ENCODE peak calls at places on chromosomes 1 and 21, in four cellular contexts. One of them, this sample, is unnamed.

GRCh38 chr1:109065137-109065536 is 10.7 kb downstream of the TAF13 start:
- DNase-seq in MCF 10A: no peak
- DNase-seq in ACHN: no peak
- DNase-seq in activated T-helper 1 cell treated with anti-CD3 and anti-CD28 coated beads, Interleukin-12 subunit alpha, Interleukin-12 subunit beta, Interleukin-2, Interleukin-4 antibody, amounts not matched to agents 30 ng/mL and 10 ng/mL and 1 ng/mL, durations not matched to agents 14 hours and 24 hours and 36 hours: no peak
- DNase-seq in this sample: no peak

GRCh38 chr1:14738235-14738634 is 139.8 kb downstream of the KAZN start:
- DNase-seq in MCF 10A: peak
- DNase-seq in ACHN: no peak
- DNase-seq in activated T-helper 1 cell treated with anti-CD3 and anti-CD28 coated beads, Interleukin-12 subunit alpha, Interleukin-12 subunit beta, Interleukin-2, Interleukin-4 antibody, amounts not matched to agents 30 ng/mL and 10 ng/mL and 1 ng/mL, durations not matched to agents 14 hours and 24 hours and 36 hours: no peak
- DNase-seq in this sample: peak

GRCh38 chr1:201593200-201593828 is 54.4 kb downstream of the NAV1 start:
- DNase-seq in MCF 10A: peak
- DNase-seq in ACHN: no peak
- DNase-seq in activated T-helper 1 cell treated with anti-CD3 and anti-CD28 coated beads, Interleukin-12 subunit alpha, Interleukin-12 subunit beta, Interleukin-2, Interleukin-4 antibody, amounts not matched to agents 30 ng/mL and 10 ng/mL and 1 ng/mL, durations not matched to agents 14 hours and 24 hours and 36 hours: no peak
- DNase-seq in this sample: peak

GRCh38 chr1:225763815-225764548 is 13.6 kb upstream of the SRP9 start:
- DNase-seq in MCF 10A: peak
- DNase-seq in ACHN: no peak
- DNase-seq in activated T-helper 1 cell treated with anti-CD3 and anti-CD28 coated beads, Interleukin-12 subunit alpha, Interleukin-12 subunit beta, Interleukin-2, Interleukin-4 antibody, amounts not matched to agents 30 ng/mL and 10 ng/mL and 1 ng/mL, durations not matched to agents 14 hours and 24 hours and 36 hours: no peak
- DNase-seq in this sample: no peak

GRCh38 chr21:35824136-35824535 is 236.2 kb downstream of the SETD4 start:
- DNase-seq in MCF 10A: no peak
- DNase-seq in ACHN: no peak
- DNase-seq in activated T-helper 1 cell treated with anti-CD3 and anti-CD28 coated beads, Interleukin-12 subunit alpha, Interleukin-12 subunit beta, Interleukin-2, Interleukin-4 antibody, amounts not matched to agents 30 ng/mL and 10 ng/mL and 1 ng/mL, durations not matched to agents 14 hours and 24 hours and 36 hours: no peak
- DNase-seq in this sample: no peak

GRCh38 chr1:19623523-19623922 is 20.6 kb upstream of the NBL1 start:
- DNase-seq in MCF 10A: no peak
- DNase-seq in ACHN: no peak
- DNase-seq in activated T-helper 1 cell treated with anti-CD3 and anti-CD28 coated beads, Interleukin-12 subunit alpha, Interleukin-12 subunit beta, Interleukin-2, Interleukin-4 antibody, amounts not matched to agents 30 ng/mL and 10 ng/mL and 1 ng/mL, durations not matched to agents 14 hours and 24 hours and 36 hours: no peak
- DNase-seq in this sample: no peak

GRCh38 chr1:183234660-183235476 is 48.8 kb downstream of the LAMC2 start:
- DNase-seq in MCF 10A: peak
- DNase-seq in ACHN: peak
- DNase-seq in activated T-helper 1 cell treated with anti-CD3 and anti-CD28 coated beads, Interleukin-12 subunit alpha, Interleukin-12 subunit beta, Interleukin-2, Interleukin-4 antibody, amounts not matched to agents 30 ng/mL and 10 ng/mL and 1 ng/mL, durations not matched to agents 14 hours and 24 hours and 36 hours: no peak
- DNase-seq in this sample: peak

GRCh38 chr1:235018161-235018560 is 110.5 kb downstream of the TOMM20 start:
- DNase-seq in MCF 10A: peak
- DNase-seq in ACHN: peak
- DNase-seq in activated T-helper 1 cell treated with anti-CD3 and anti-CD28 coated beads, Interleukin-12 subunit alpha, Interleukin-12 subunit beta, Interleukin-2, Interleukin-4 antibody, amounts not matched to agents 30 ng/mL and 10 ng/mL and 1 ng/mL, durations not matched to agents 14 hours and 24 hours and 36 hours: no peak
- DNase-seq in this sample: peak

GRCh38 chr1:164767257-164768044 is 208.5 kb downstream of the PBX1 start:
- DNase-seq in MCF 10A: peak
- DNase-seq in ACHN: peak
- DNase-seq in activated T-helper 1 cell treated with anti-CD3 and anti-CD28 coated beads, Interleukin-12 subunit alpha, Interleukin-12 subunit beta, Interleukin-2, Interleukin-4 antibody, amounts not matched to agents 30 ng/mL and 10 ng/mL and 1 ng/mL, durations not matched to agents 14 hours and 24 hours and 36 hours: no peak
- DNase-seq in this sample: peak

GRCh38 chr1:226820935-226821718 is 49.3 kb upstream of the PSEN2 start:
- DNase-seq in MCF 10A: peak
- DNase-seq in ACHN: peak
- DNase-seq in activated T-helper 1 cell treated with anti-CD3 and anti-CD28 coated beads, Interleukin-12 subunit alpha, Interleukin-12 subunit beta, Interleukin-2, Interleukin-4 antibody, amounts not matched to agents 30 ng/mL and 10 ng/mL and 1 ng/mL, durations not matched to agents 14 hours and 24 hours and 36 hours: no peak
- DNase-seq in this sample: peak

GRCh38 chr1:162926906-162927305 is 65.9 kb upstream of the CCDC190 start:
- DNase-seq in MCF 10A: no peak
- DNase-seq in ACHN: no peak
- DNase-seq in activated T-helper 1 cell treated with anti-CD3 and anti-CD28 coated beads, Interleukin-12 subunit alpha, Interleukin-12 subunit beta, Interleukin-2, Interleukin-4 antibody, amounts not matched to agents 30 ng/mL and 10 ng/mL and 1 ng/mL, durations not matched to agents 14 hours and 24 hours and 36 hours: no peak
- DNase-seq in this sample: no peak

GRCh38 chr21:38679531-38679930 is 126.2 kb upstream of the ETS2 start:
- DNase-seq in MCF 10A: peak
- DNase-seq in ACHN: peak
- DNase-seq in activated T-helper 1 cell treated with anti-CD3 and anti-CD28 coated beads, Interleukin-12 subunit alpha, Interleukin-12 subunit beta, Interleukin-2, Interleukin-4 antibody, amounts not matched to agents 30 ng/mL and 10 ng/mL and 1 ng/mL, durations not matched to agents 14 hours and 24 hours and 36 hours: no peak
- DNase-seq in this sample: peak

GRCh38 chr1:104765115-104765514 is 1015.4 kb downstream of the AMY1C start:
- DNase-seq in MCF 10A: peak
- DNase-seq in ACHN: no peak
- DNase-seq in activated T-helper 1 cell treated with anti-CD3 and anti-CD28 coated beads, Interleukin-12 subunit alpha, Interleukin-12 subunit beta, Interleukin-2, Interleukin-4 antibody, amounts not matched to agents 30 ng/mL and 10 ng/mL and 1 ng/mL, durations not matched to agents 14 hours and 24 hours and 36 hours: no peak
- DNase-seq in this sample: no peak

GRCh38 chr1:59332983-59333382 is 36.1 kb downstream of the FGGY start:
- DNase-seq in MCF 10A: peak
- DNase-seq in ACHN: no peak
- DNase-seq in activated T-helper 1 cell treated with anti-CD3 and anti-CD28 coated beads, Interleukin-12 subunit alpha, Interleukin-12 subunit beta, Interleukin-2, Interleukin-4 antibody, amounts not matched to agents 30 ng/mL and 10 ng/mL and 1 ng/mL, durations not matched to agents 14 hours and 24 hours and 36 hours: peak
- DNase-seq in this sample: peak

GRCh38 chr1:153534933-153535663 is 693 bp downstream of the S100A6 start:
- DNase-seq in MCF 10A: peak
- DNase-seq in ACHN: peak
- DNase-seq in activated T-helper 1 cell treated with anti-CD3 and anti-CD28 coated beads, Interleukin-12 subunit alpha, Interleukin-12 subunit beta, Interleukin-2, Interleukin-4 antibody, amounts not matched to agents 30 ng/mL and 10 ng/mL and 1 ng/mL, durations not matched to agents 14 hours and 24 hours and 36 hours: no peak
- DNase-seq in this sample: no peak

GRCh38 chr1:109391161-109391556 is 6.6 kb downstream of the SORT1 start:
- DNase-seq in MCF 10A: peak
- DNase-seq in ACHN: no peak
- DNase-seq in activated T-helper 1 cell treated with anti-CD3 and anti-CD28 coated beads, Interleukin-12 subunit alpha, Interleukin-12 subunit beta, Interleukin-2, Interleukin-4 antibody, amounts not matched to agents 30 ng/mL and 10 ng/mL and 1 ng/mL, durations not matched to agents 14 hours and 24 hours and 36 hours: no peak
- DNase-seq in this sample: no peak

GRCh38 chr1:20730690-20731056 is 1.8 kb downstream of the SH2D5 start:
- DNase-seq in MCF 10A: no peak
- DNase-seq in ACHN: no peak
- DNase-seq in activated T-helper 1 cell treated with anti-CD3 and anti-CD28 coated beads, Interleukin-12 subunit alpha, Interleukin-12 subunit beta, Interleukin-2, Interleukin-4 antibody, amounts not matched to agents 30 ng/mL and 10 ng/mL and 1 ng/mL, durations not matched to agents 14 hours and 24 hours and 36 hours: no peak
- DNase-seq in this sample: no peak

GRCh38 chr1:1759456-1760344 is 18.6 kb downstream of the NADK start:
- DNase-seq in MCF 10A: no peak
- DNase-seq in ACHN: no peak
- DNase-seq in activated T-helper 1 cell treated with anti-CD3 and anti-CD28 coated beads, Interleukin-12 subunit alpha, Interleukin-12 subunit beta, Interleukin-2, Interleukin-4 antibody, amounts not matched to agents 30 ng/mL and 10 ng/mL and 1 ng/mL, durations not matched to agents 14 hours and 24 hours and 36 hours: no peak
- DNase-seq in this sample: no peak

GRCh38 chr1:226201029-226201593 is 14.6 kb upstream of the ACBD3 start:
- DNase-seq in MCF 10A: peak
- DNase-seq in ACHN: peak
- DNase-seq in activated T-helper 1 cell treated with anti-CD3 and anti-CD28 coated beads, Interleukin-12 subunit alpha, Interleukin-12 subunit beta, Interleukin-2, Interleukin-4 antibody, amounts not matched to agents 30 ng/mL and 10 ng/mL and 1 ng/mL, durations not matched to agents 14 hours and 24 hours and 36 hours: no peak
- DNase-seq in this sample: no peak

This sample was measured in astrocyte of the cerebellum.